ENCODE peak calls at places on chromosomes 5 and 9, in five cellular contexts. A is heart left ventricle, W is spleen, K is uterus, Y is esophagus squamous epithelium. C is an unnamed sample.

GRCh38 chr9:1208185-1208584 is 158.0 kb downstream of the DMRT2 start:
- DNase-seq in W (no peak), A (no peak), Y (no peak), K (peak), C (no peak)

GRCh38 chr9:124795881-124796415 is 19.0 kb downstream of the OLFML2A start:
- DNase-seq in W (no peak), Y (no peak), A (peak), K (no peak), C (no peak)

GRCh38 chr5:163509288-163510040 is 4.0 kb downstream of the MAT2B start:
- DNase-seq in Y (no peak), K (no peak), A (no peak), W (no peak), C (no peak)

GRCh38 chr5:126503602-126504104 is 80.4 kb downstream of the GRAMD2B start:
- DNase-seq in W (no peak), Y (no peak), K (peak), A (peak), C (no peak)

GRCh38 chr5:58019614-58020013 is 440.3 kb downstream of the PLK2 start:
- DNase-seq in Y (no peak), A (peak), W (peak), K (peak), C (no peak)

GRCh38 chr9:79408617-79409016 is 163.1 kb upstream of the TLE4 start:
- DNase-seq in W (no peak), A (no peak), Y (no peak), K (no peak), C (no peak)

GRCh38 chr5:116145416-116145815 is 60.6 kb downstream of the COMMD10 start:
- DNase-seq in A (no peak), K (no peak), Y (no peak), W (no peak), C (no peak)

GRCh38 chr5:73314395-73315195 is 134.0 kb downstream of the FOXD1 start:
- DNase-seq in K (no peak), W (no peak), A (no peak), Y (no peak), C (no peak)

GRCh38 chr5:68409259-68409658 is 193.7 kb downstream of the PIK3R1 start:
- DNase-seq in W (no peak), Y (no peak), K (no peak), A (no peak), C (no peak)

GRCh38 chr5:41776435-41776834 is 93.8 kb downstream of the OXCT1 start:
- DNase-seq in K (no peak), A (no peak), Y (no peak), W (no peak), C (no peak)

GRCh38 chr5:19886123-19886921 is 101.7 kb downstream of the CDH18 start:
- DNase-seq in Y (no peak), A (no peak), K (no peak), W (no peak), C (no peak)

GRCh38 chr5:147675168-147675567 is 107.4 kb downstream of the JAKMIP2 start:
- DNase-seq in A (no peak), Y (no peak), W (no peak), K (no peak), C (no peak)

GRCh38 chr5:95818181-95819147 is 4.1 kb downstream of the GLRX start:
- DNase-seq in K (no peak), Y (no peak), W (peak), A (peak), C (no peak)

GRCh38 chr5:17443333-17444125 is 54.5 kb upstream of the TAF11L2 start:
- DNase-seq in Y (no peak), A (peak), K (no peak), W (peak), C (no peak)
- TF ChIP-seq POLR2A in Y (no peak), A (no peak), K (no peak), W (no peak), C (no peak)

DNA sequence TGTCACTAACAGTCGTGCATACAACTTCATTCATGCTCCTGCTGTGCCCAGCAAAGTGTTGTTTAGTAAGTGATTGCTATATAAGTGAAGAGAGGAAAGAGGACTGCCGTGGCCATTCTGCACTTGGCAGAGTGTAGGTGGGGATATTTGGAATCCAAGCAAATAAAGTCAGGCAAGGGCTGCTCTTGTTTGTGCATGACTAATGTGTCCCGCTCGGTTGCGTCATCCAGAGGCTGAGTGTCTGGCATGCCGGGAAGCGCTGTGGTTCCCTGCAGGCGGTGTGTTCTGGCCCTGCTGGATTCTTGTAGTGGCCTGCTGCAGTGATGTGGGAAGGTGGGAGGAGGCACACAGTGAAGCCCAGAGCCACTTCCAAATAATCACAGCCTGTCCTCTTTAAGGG is 136.9 kb upstream of the ANKH start:
- DNase-seq in A (peak), W (no peak), K (peak), Y (peak), C (no peak)
- TF ChIP-seq POLR2A in A (no peak), W (no peak), K (no peak), Y (no peak), C (no peak)

DNA sequence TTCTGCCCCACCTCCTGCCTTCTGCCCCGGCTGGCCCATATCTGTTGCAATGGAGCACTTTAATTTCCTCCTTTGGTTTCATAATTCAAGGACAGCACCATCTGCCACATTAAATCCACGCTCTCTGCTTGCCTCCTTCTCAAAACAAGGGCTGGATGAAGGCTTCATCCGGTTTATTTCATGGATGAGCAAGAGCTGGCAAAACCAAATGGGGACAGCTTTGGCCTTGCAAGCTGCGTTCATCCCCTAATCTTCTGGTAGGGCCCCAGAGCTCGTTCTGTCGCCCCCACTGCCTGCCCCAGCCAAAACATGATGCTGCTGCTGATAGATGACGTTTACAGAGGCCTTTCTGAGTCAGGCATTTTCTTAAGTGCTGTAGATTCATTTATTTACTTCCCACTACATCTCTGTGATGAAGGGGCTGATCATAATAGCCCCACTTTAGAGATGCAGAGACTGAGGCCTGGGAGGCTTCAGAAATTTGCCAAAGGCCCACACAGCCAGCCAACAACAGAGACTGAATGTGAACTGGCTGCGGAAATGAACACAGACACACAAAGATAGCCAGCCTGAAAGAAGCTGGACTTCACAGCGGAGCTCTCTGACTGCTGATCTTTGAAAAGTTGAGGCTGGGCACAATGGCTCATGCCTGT is 115.6 kb upstream of the CPEB4 start:
- DNase-seq in K (no peak), W (no peak), Y (no peak), A (no peak), C (no peak)
- TF ChIP-seq POLR2A in K (no peak), W (no peak), Y (no peak), A (no peak), C (no peak)

GRCh38 chr9:97983524-97984187 is 515 bp downstream of the ANP32B start:
- DNase-seq in A (peak), K (peak), W (peak), Y (no peak), C (no peak)
- TF ChIP-seq POLR2A in A (no peak), K (peak), W (no peak), Y (no peak), C (peak)

GRCh38 chr5:375921-376871 is 54.7 kb downstream of the AHRR start:
- DNase-seq in Y (no peak), W (peak), A (no peak), K (no peak), C (peak)
- TF ChIP-seq POLR2A in Y (no peak), W (no peak), A (no peak), K (no peak), C (no peak)

GRCh38 chr9:133420392-133420827 is 1.8 kb upstream of the ADAMTS13 start:
- DNase-seq in W (no peak), K (no peak), A (no peak), Y (no peak), C (no peak)
- TF ChIP-seq POLR2A in W (no peak), K (no peak), A (no peak), Y (no peak), C (no peak)

DNA sequence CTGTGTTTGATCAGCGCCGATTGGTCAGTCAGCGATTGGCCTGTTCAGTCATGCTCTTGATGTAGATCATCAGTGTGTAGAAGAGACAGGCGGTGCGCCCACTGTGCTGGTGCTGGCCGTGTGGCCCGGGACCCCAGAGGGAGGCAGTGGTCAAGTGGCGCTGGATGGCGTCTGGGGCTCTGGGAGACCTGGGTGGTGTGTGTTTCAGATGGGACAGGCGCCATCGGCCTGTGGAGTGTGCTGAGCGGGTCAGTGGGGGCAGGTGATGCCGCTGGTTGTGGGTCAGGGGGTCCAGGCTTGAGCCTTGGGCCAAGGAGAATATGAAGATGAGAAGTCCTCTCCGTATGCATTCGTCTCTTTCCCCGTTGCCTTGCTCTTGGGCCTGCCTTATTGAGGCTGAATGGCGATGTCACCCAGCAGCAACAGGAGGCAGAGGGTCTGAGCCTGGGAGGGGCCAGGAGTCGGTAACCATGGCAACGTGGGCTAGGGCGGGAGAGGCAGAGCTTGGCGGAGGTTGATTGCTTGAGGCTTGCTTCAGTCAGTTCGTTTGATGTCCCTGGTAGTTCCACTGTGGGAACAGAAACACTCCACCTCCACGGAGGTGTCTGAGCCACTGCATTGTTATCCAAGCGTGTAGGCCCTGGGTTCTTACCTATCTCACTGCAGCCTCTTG is 117.8 kb upstream of the CACNA1B start:
- DNase-seq in A (no peak), K (no peak), Y (no peak), W (no peak), C (no peak)
- TF ChIP-seq POLR2A in A (no peak), K (no peak), Y (no peak), W (no peak), C (no peak)

GRCh38 chr9:34652608-34653007 is 623 bp downstream of the IL11RA start:
- DNase-seq in W (no peak), K (no peak), Y (no peak), A (no peak), C (no peak)

GRCh38 chr9:34653131-34653530 is 1.1 kb downstream of the IL11RA start:
- DNase-seq in K (no peak), Y (no peak), A (no peak), W (no peak), C (no peak)

GRCh38 chr9:34655394-34655793 is 3.4 kb downstream of the IL11RA start:
- DNase-seq in K (no peak), W (no peak), Y (no peak), A (no peak), C (no peak)

GRCh38 chr9:34653610-34654072 is 1.7 kb downstream of the IL11RA start:
- DNase-seq in W (no peak), A (no peak), K (peak), Y (no peak), C (no peak)

GRCh38 chr9:34654317-34655083 is 2.5 kb downstream of the IL11RA start:
- DNase-seq in Y (no peak), A (peak), W (peak), K (peak), C (no peak)
- TF ChIP-seq POLR2A in Y (no peak), A (no peak), W (no peak), K (no peak), C (no peak)

DNA sequence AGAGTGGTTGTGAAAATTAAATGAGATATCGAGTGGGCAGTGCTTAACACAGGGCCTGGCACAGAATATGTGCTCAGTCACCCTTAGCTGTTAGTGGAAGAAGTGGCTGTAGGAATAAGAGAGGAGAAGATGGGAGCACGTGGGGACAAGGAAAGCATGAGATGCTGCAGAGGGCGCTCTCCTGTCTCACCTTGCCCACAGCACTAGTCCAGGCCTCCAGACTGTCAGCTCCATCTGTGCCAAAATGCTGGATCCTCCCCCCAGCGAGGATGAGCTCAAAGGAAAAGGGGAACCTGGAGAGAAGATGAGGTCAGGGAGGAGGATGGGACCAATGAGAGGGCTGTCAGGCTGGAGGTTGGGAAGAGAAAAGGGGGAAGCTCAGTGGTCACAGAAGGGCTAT is 12.5 kb downstream of the ARAP3 start:
- DNase-seq in W (no peak), A (no peak), Y (no peak), K (no peak), C (no peak)
- TF ChIP-seq POLR2A in W (no peak), A (no peak), Y (no peak), K (no peak), C (no peak)